ENCODE peak calls at places on chromosomes 5 and 9, in ten cellular contexts. F, K, G, Q, T, B, V, C, S and A are unnamed samples.

GRCh38 chr5:62486672-62487071 is 74.1 kb downstream of the IPO11 start:
- DNase-seq in C (peak), G (no peak), F (no peak), S (no peak), Q (no peak), K (no peak), T (no peak), B (no peak), V (no peak), A (no peak)

GRCh38 chr5:175683921-175684320 is 26.1 kb downstream of the HRH2 start:
- DNase-seq in C (no peak), T (no peak), G (no peak), V (no peak), B (no peak), F (no peak), S (no peak), Q (no peak), K (no peak), A (no peak)

GRCh38 chr5:44860267-44860666 is 51.5 kb downstream of the MRPS30 start:
- DNase-seq in B (no peak), G (no peak), Q (no peak), C (no peak), T (no peak), K (no peak), V (no peak), F (no peak), S (peak), A (peak)

GRCh38 chr9:27125030-27125429 is 16.0 kb downstream of the TEK start:
- DNase-seq in F (peak), C (peak), K (peak), B (no peak), T (no peak), V (peak), G (peak), Q (peak), S (peak), A (peak)

GRCh38 chr5:5326126-5326758 is 96.2 kb upstream of the ICE1 start:
- DNase-seq in F (no peak), Q (no peak), B (no peak), V (no peak), T (no peak), C (no peak), K (no peak), S (no peak), G (no peak), A (no peak)

GRCh38 chr9:2809692-2810423 is 34.0 kb downstream of the PUM3 start:
- DNase-seq in T (no peak), B (no peak), F (no peak), S (peak), V (peak), Q (no peak), G (no peak), K (no peak), C (peak), A (peak)

GRCh38 chr5:139611703-139612584 is 36.2 kb upstream of the CXXC5 start:
- DNase-seq in K (no peak), Q (no peak), C (no peak), G (no peak), B (no peak), S (no peak), V (no peak), T (no peak), F (no peak), A (no peak)

GRCh38 chr5:6832994-6833393 is 119.8 kb downstream of the TENT4A start:
- DNase-seq in S (peak), G (no peak), F (no peak), C (no peak), Q (no peak), V (no peak), B (no peak), K (no peak), T (no peak), A (no peak)

GRCh38 chr5:84290161-84290560 is 94.5 kb downstream of the EDIL3 start:
- DNase-seq in F (no peak), G (no peak), C (no peak), K (no peak), Q (no peak), S (no peak), B (no peak), V (peak), T (no peak), A (peak)

GRCh38 chr9:117887941-117888340 is 183.7 kb downstream of the TLR4 start:
- DNase-seq in B (no peak), Q (no peak), V (no peak), S (no peak), G (no peak), F (no peak), T (no peak), K (no peak), C (no peak), A (no peak)

GRCh38 chr5:154478224-154478565 is at the start of gene HAND1:
- DNase-seq in F (no peak), T (no peak), B (no peak), Q (peak), V (no peak), K (no peak), S (no peak), G (peak), C (no peak), A (peak)

GRCh38 chr9:7549261-7549660 is 250.3 kb downstream of the DMAC1 start:
- DNase-seq in Q (no peak), F (no peak), V (no peak), G (no peak), T (no peak), B (no peak), C (no peak), K (no peak), S (no peak), A (no peak)

GRCh38 chr9:78026416-78026815 is 5.2 kb downstream of the GNAQ start:
- DNase-seq in G (no peak), T (no peak), S (peak), K (no peak), V (peak), B (no peak), Q (no peak), C (no peak), F (no peak), A (peak)

GRCh38 chr9:78023003-78023741 is 8.4 kb downstream of the GNAQ start:
- DNase-seq in F (no peak), T (no peak), S (peak), V (peak), C (no peak), Q (peak), B (no peak), K (no peak), G (peak), A (peak)

GRCh38 chr9:78025186-78025585 is 6.4 kb downstream of the GNAQ start:
- DNase-seq in T (no peak), G (no peak), S (no peak), V (no peak), Q (no peak), K (no peak), F (no peak), B (no peak), C (no peak), A (no peak)

GRCh38 chr9:78017294-78017693 is 14.3 kb downstream of the GNAQ start:
- DNase-seq in Q (no peak), T (no peak), B (no peak), F (no peak), C (no peak), S (no peak), V (no peak), G (no peak), K (no peak), A (no peak)

GRCh38 chr9:78021692-78022091 is 9.9 kb downstream of the GNAQ start:
- DNase-seq in Q (peak), K (no peak), G (peak), F (no peak), V (peak), T (no peak), B (no peak), S (no peak), C (no peak), A (no peak)
- TF ChIP-seq CTCF in Q (peak), K (no peak), G (peak), F (no peak), V (peak), T (no peak), B (no peak), S (no peak), C (no peak), A (no peak)

DNA sequence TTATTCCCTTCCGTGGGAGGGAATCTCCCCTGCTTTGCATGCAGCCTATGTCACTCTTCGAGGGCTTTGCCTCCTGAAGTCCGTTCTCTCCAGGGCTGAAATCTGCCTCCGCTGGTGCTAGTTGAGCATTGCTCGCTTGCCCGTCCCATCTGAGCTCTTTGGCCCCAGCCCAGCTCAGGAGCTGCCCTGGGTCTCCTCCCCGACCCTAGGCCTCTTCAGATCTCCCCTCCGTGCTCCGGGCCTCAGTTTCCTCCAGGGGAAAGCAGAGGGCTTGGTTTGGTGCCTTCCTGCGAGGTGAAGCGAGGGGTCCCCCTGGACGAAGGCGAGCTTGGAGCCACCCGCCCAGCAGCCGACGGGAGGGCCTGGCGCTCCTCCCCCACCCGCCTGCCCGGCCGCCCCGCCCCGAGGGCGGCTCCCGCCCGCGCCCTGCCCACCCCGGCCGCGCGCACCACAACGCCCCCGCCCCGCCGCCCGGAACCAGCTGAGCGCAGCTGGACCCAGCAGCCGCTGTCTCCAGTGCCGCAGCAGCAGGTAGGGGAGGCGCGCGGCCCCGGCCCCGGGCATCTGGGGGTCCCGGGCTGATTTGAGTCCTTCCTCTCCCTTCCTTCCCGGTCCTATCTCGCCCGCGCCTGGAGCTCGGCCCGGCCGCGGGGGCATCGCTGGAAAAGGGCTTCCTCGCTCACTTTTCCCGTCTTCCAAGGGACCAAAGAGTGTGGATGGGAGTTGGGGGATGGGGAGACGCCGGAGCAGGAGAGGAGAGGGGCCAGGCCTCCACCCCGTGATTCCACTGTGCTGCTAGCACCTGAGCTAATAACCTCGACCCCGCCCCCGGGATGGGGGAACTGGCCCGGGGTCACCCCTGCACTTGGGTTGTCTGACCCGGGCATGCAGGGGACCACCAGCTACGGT is at the start of gene GSN:
- DNase-seq in B (peak), C (peak), T (peak), K (peak), G (peak), Q (peak), S (peak), F (no peak), V (peak), A (peak)
- TF ChIP-seq CTCF in B (no peak), C (no peak), T (no peak), K (peak), G (no peak), Q (no peak), S (no peak), F (no peak), V (no peak), A (no peak)

GRCh38 chr5:150272531-150272930 is 17.0 kb downstream of the CAMK2A start:
- DNase-seq in S (peak), B (no peak), K (no peak), V (peak), Q (no peak), G (no peak), C (peak), T (no peak), F (no peak), A (peak)
- TF ChIP-seq CTCF in S (peak), B (no peak), K (peak), V (peak), Q (no peak), G (no peak), C (peak), T (peak), F (peak), A (peak)

DNA sequence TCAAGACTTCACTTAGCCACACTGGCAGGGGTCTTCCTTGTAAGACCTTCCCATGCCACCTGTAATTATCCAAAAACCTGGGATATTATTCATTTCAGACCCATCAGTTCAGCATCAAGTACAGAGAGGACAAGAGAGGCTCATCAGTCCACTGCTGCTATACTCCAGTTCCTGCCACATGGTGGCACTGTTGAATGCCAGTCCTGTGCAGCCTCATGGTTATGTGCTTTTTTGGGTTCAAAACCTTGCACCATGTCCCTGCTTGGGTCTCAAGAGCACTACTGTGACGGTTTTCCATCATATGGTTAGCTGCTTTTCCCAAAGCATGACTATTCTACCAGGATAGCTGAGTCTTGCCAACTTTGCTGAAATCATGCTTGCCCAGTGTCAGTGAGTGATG is 8.5 kb downstream of the PTGS1 start:
- DNase-seq in S (peak), Q (no peak), B (no peak), G (no peak), F (no peak), C (no peak), V (no peak), K (no peak), T (no peak), A (no peak)
- TF ChIP-seq CTCF in S (peak), Q (no peak), B (no peak), G (no peak), F (peak), C (peak), V (peak), K (no peak), T (no peak), A (peak)

GRCh38 chr5:66222455-66222854 is 78.4 kb downstream of the SREK1 start:
- DNase-seq in G (no peak), Q (no peak), V (no peak), K (no peak), F (no peak), T (no peak), B (no peak), C (no peak), S (no peak), A (no peak)

GRCh38 chr5:66224273-66224672 is 80.2 kb downstream of the SREK1 start:
- DNase-seq in Q (no peak), T (no peak), C (no peak), V (no peak), G (no peak), B (no peak), S (no peak), K (no peak), F (no peak), A (no peak)

GRCh38 chr5:66224773-66225553 is 80.9 kb downstream of the SREK1 start:
- DNase-seq in K (no peak), F (no peak), B (no peak), V (no peak), S (no peak), C (no peak), T (no peak), G (no peak), Q (no peak), A (no peak)

GRCh38 chr5:66223637-66224036 is 79.5 kb downstream of the SREK1 start:
- DNase-seq in V (peak), S (peak), K (peak), F (no peak), Q (peak), B (no peak), T (no peak), G (no peak), C (peak), A (no peak)
- TF ChIP-seq CTCF in V (peak), S (peak), K (peak), F (peak), Q (peak), B (no peak), T (no peak), G (no peak), C (peak), A (peak)

DNA sequence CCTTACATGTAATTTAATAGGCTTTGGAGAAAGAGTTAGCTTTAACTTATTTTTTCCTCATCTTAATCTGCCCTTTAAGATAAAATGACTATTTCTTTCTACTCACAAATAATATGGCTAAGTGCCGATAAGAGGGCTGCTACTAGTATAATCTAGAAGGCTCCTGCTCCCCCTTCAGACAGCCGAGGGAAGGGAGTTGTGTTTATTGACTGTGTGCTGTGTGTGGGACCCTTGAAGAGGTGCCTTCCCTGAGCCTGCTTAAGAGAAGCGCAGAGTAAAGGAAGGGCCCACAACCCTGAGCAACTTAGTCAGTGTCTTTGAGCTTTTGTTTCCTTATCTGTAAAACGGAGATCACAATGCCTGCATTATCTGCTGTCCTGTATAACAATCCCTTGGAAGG is 28.1 kb upstream of the CKMT2 start:
- DNase-seq in B (no peak), F (no peak), T (no peak), V (no peak), Q (no peak), S (no peak), C (no peak), G (no peak), K (no peak), A (no peak)
- TF ChIP-seq CTCF in B (no peak), F (no peak), T (no peak), V (no peak), Q (no peak), S (no peak), C (no peak), G (no peak), K (no peak), A (no peak)